ENCODE peak calls at places on chromosomes 13 and 19, in eight cellular contexts. One of them, this sample, is unnamed.
A peak's percentile ranks its signal among the peaks of the same experiment; 100 is the strongest.

GRCh38 chr13:44160549-44161278 is 212.9 kb upstream of the SERP2 start:
- DNase-seq in lung: peak; percentile 22
- DNase-seq in Peyer's patch: no peak
- DNase-seq in neuronal stem cell: no peak
- DNase-seq in CD8-positive, alpha-beta memory T cell: no peak
- DNase-seq in GM23248: no peak
- DNase-seq in psoas muscle: no peak
- DNase-seq in heart right ventricle: no peak
- DNase-seq in this sample: no peak

GRCh38 chr13:75318138-75318833 is 163.7 kb downstream of the TBC1D4 start:
- DNase-seq in neuronal stem cell: no peak
- DNase-seq in psoas muscle: no peak
- DNase-seq in Peyer's patch: no peak
- DNase-seq in GM23248: no peak
- DNase-seq in heart right ventricle: no peak
- DNase-seq in lung: no peak
- DNase-seq in CD8-positive, alpha-beta memory T cell: no peak
- DNase-seq in this sample: no peak

GRCh38 chr13:93244918-93245280 is 18.3 kb downstream of the GPC6 start:
- DNase-seq in psoas muscle: no peak
- DNase-seq in heart right ventricle: no peak
- DNase-seq in CD8-positive, alpha-beta memory T cell: no peak
- DNase-seq in GM23248: peak; percentile 89
- DNase-seq in lung: no peak
- DNase-seq in Peyer's patch: no peak
- DNase-seq in neuronal stem cell: no peak
- DNase-seq in this sample: peak; percentile 54

GRCh38 chr19:16134510-16134909 is 9.0 kb upstream of the HSH2D start:
- DNase-seq in psoas muscle: no peak
- DNase-seq in lung: no peak
- DNase-seq in GM23248: no peak
- DNase-seq in CD8-positive, alpha-beta memory T cell: no peak
- DNase-seq in heart right ventricle: no peak
- DNase-seq in Peyer's patch: peak; percentile 60
- DNase-seq in neuronal stem cell: no peak
- DNase-seq in this sample: no peak

GRCh38 chr13:112358156-112358555 is 18.0 kb upstream of the SPACA7 start:
- DNase-seq in psoas muscle: no peak
- DNase-seq in Peyer's patch: no peak
- DNase-seq in heart right ventricle: no peak
- DNase-seq in lung: no peak
- DNase-seq in GM23248: no peak
- DNase-seq in CD8-positive, alpha-beta memory T cell: no peak
- DNase-seq in neuronal stem cell: no peak
- DNase-seq in this sample: no peak

GRCh38 chr13:101869553-101869952 is 417.1 kb downstream of the ITGBL1 start:
- DNase-seq in heart right ventricle: no peak
- DNase-seq in lung: no peak
- DNase-seq in Peyer's patch: no peak
- DNase-seq in neuronal stem cell: no peak
- DNase-seq in CD8-positive, alpha-beta memory T cell: no peak
- DNase-seq in GM23248: peak; percentile 5
- DNase-seq in psoas muscle: no peak
- DNase-seq in this sample: no peak

GRCh38 chr13:112968380-112968909 is 569 bp upstream of the MCF2L start:
- DNase-seq in lung: peak; percentile 69
- DNase-seq in heart right ventricle: peak; percentile 62
- DNase-seq in neuronal stem cell: no peak
- DNase-seq in psoas muscle: peak; percentile 42
- DNase-seq in Peyer's patch: peak; percentile 64
- DNase-seq in CD8-positive, alpha-beta memory T cell: peak; percentile 65
- DNase-seq in GM23248: no peak
- DNase-seq in this sample: no peak

GRCh38 chr13:44331446-44331845 is 42.2 kb upstream of the SERP2 start:
- DNase-seq in lung: no peak
- DNase-seq in CD8-positive, alpha-beta memory T cell: no peak
- DNase-seq in Peyer's patch: no peak
- DNase-seq in GM23248: no peak
- DNase-seq in heart right ventricle: no peak
- DNase-seq in psoas muscle: no peak
- DNase-seq in neuronal stem cell: no peak
- DNase-seq in this sample: no peak

GRCh38 chr19:55478364-55478763 is 1.9 kb downstream of the ZNF628 start:
- DNase-seq in psoas muscle: no peak
- DNase-seq in lung: no peak
- DNase-seq in CD8-positive, alpha-beta memory T cell: no peak
- DNase-seq in GM23248: no peak
- DNase-seq in Peyer's patch: no peak
- DNase-seq in heart right ventricle: no peak
- DNase-seq in neuronal stem cell: no peak
- DNase-seq in this sample: no peak

GRCh38 chr13:26896986-26897668 is 136.5 kb upstream of the GPR12 start:
- DNase-seq in Peyer's patch: no peak
- DNase-seq in lung: no peak
- DNase-seq in neuronal stem cell: peak; percentile 29
- DNase-seq in heart right ventricle: no peak
- DNase-seq in CD8-positive, alpha-beta memory T cell: no peak
- DNase-seq in GM23248: no peak
- DNase-seq in psoas muscle: no peak
- DNase-seq in this sample: no peak

GRCh38 chr19:10899171-10899653 is 27.9 kb downstream of the CARM1 start:
- DNase-seq in neuronal stem cell: no peak
- DNase-seq in heart right ventricle: peak; percentile 72
- DNase-seq in lung: peak; percentile 47
- DNase-seq in psoas muscle: peak; percentile 91
- DNase-seq in Peyer's patch: peak; percentile 87
- DNase-seq in GM23248: no peak
- DNase-seq in CD8-positive, alpha-beta memory T cell: no peak
- DNase-seq in this sample: peak; percentile 96

GRCh38 chr13:24529478-24529877 is 16.9 kb upstream of the PARP4 start:
- DNase-seq in neuronal stem cell: no peak
- DNase-seq in lung: no peak
- DNase-seq in psoas muscle: no peak
- DNase-seq in CD8-positive, alpha-beta memory T cell: no peak
- DNase-seq in heart right ventricle: no peak
- DNase-seq in Peyer's patch: no peak
- DNase-seq in GM23248: no peak
- DNase-seq in this sample: no peak

GRCh38 chr19:30387311-30388115 is 15.3 kb downstream of the ZNF536 start:
- DNase-seq in neuronal stem cell: no peak
- DNase-seq in heart right ventricle: no peak
- DNase-seq in psoas muscle: no peak
- DNase-seq in GM23248: no peak
- DNase-seq in CD8-positive, alpha-beta memory T cell: no peak
- DNase-seq in lung: no peak
- DNase-seq in Peyer's patch: no peak
- DNase-seq in this sample: no peak

GRCh38 chr19:40539070-40539469 is 37.6 kb upstream of the SHKBP1 start:
- DNase-seq in GM23248: peak; percentile 20
- DNase-seq in heart right ventricle: no peak
- DNase-seq in neuronal stem cell: no peak
- DNase-seq in CD8-positive, alpha-beta memory T cell: no peak
- DNase-seq in Peyer's patch: no peak
- DNase-seq in lung: no peak
- DNase-seq in psoas muscle: no peak
- DNase-seq in this sample: peak; percentile 38

GRCh38 chr19:5588441-5588840 is 20.7 kb upstream of the TINCR start:
- DNase-seq in neuronal stem cell: no peak
- DNase-seq in CD8-positive, alpha-beta memory T cell: no peak
- DNase-seq in Peyer's patch: no peak
- DNase-seq in lung: no peak
- DNase-seq in heart right ventricle: no peak
- DNase-seq in psoas muscle: peak; percentile 76
- DNase-seq in GM23248: peak; percentile 50
- DNase-seq in this sample: no peak

GRCh38 chr13:27953671-27954405 is 15.3 kb downstream of the CDX2 start:
- DNase-seq in lung: peak; percentile 66
- DNase-seq in psoas muscle: peak; percentile 78
- DNase-seq in heart right ventricle: peak; percentile 74
- DNase-seq in neuronal stem cell: peak; percentile 89
- DNase-seq in GM23248: peak; percentile 87
- DNase-seq in Peyer's patch: peak; percentile 88
- DNase-seq in CD8-positive, alpha-beta memory T cell: no peak
- DNase-seq in this sample: peak; percentile 6

GRCh38 chr13:111183087-111183645 is 68.1 kb downstream of the ARHGEF7 start:
- DNase-seq in Peyer's patch: no peak
- DNase-seq in neuronal stem cell: no peak
- DNase-seq in CD8-positive, alpha-beta memory T cell: peak; percentile 57
- DNase-seq in heart right ventricle: no peak
- DNase-seq in lung: no peak
- DNase-seq in GM23248: no peak
- DNase-seq in psoas muscle: no peak
- DNase-seq in this sample: no peak

GRCh38 chr13:111186305-111186930 is 71.3 kb downstream of the ARHGEF7 start:
- DNase-seq in heart right ventricle: no peak
- DNase-seq in Peyer's patch: no peak
- DNase-seq in psoas muscle: no peak
- DNase-seq in lung: no peak
- DNase-seq in GM23248: no peak
- DNase-seq in CD8-positive, alpha-beta memory T cell: no peak
- DNase-seq in neuronal stem cell: no peak
- DNase-seq in this sample: no peak

GRCh38 chr13:111183959-111184684 is 69.0 kb downstream of the ARHGEF7 start:
- DNase-seq in CD8-positive, alpha-beta memory T cell: no peak
- DNase-seq in Peyer's patch: no peak
- DNase-seq in lung: no peak
- DNase-seq in psoas muscle: no peak
- DNase-seq in heart right ventricle: no peak
- DNase-seq in GM23248: no peak
- DNase-seq in neuronal stem cell: no peak
- DNase-seq in this sample: no peak

GRCh38 chr13:111184685-111185401 is 69.7 kb downstream of the ARHGEF7 start:
- DNase-seq in Peyer's patch: peak; percentile 89
- DNase-seq in heart right ventricle: no peak
- DNase-seq in CD8-positive, alpha-beta memory T cell: peak; percentile 77
- DNase-seq in lung: no peak
- DNase-seq in psoas muscle: no peak
- DNase-seq in neuronal stem cell: no peak
- DNase-seq in GM23248: no peak
- DNase-seq in this sample: no peak

DNA sequence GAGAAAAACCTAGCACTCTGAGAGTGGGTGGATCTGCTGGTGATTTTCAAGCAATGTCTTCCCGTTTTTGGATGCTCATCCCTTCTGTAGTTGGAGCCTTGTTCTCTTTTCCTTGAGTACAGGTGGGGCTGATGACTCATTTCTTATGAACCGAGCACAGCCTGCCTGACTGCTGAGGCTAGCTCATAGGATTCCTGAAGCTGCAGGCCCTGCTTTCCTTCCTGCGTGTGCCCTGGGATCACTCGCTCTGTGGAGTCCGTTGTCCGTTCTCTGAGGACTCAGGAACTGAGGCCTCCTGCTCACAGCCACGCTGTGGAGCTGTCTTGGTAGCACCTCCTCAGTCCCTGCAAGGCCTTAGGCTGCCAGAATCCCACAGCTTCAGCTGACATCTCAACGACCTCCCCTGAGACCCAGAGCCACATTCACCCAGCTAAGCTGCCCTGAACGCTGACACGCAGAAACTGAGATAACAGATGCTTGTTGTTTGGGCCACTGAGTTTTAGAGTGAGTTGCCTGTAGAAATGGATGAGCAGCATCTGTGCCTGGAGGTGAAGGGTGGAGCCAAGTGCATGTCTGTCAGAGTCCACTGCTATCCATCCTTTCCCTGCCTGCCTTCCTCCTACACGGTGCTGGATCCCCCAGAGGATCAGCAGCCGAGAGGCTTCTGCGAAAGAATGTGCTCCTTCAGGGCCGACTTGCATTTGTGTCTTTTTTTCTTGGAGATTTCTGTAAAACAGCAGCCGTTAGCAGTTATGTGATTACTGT is 73.0 kb downstream of the ARHGEF7 start:
- DNase-seq in heart right ventricle: no peak
- DNase-seq in CD8-positive, alpha-beta memory T cell: no peak
- DNase-seq in lung: no peak
- DNase-seq in GM23248: peak; percentile 40
- DNase-seq in psoas muscle: no peak
- DNase-seq in Peyer's patch: no peak
- DNase-seq in neuronal stem cell: no peak
- DNase-seq in this sample: peak; percentile 27
- H3K4me1 ChIP-seq in heart right ventricle: peaks cover 51% of the 10 kb centered on the region
- H3K4me1 ChIP-seq in CD8-positive, alpha-beta memory T cell: peaks cover 84% of the 10 kb centered on the region
- H3K4me1 ChIP-seq in lung: peaks cover 24% of the 10 kb centered on the region
- H3K4me1 ChIP-seq in GM23248: no peaks in the 10 kb centered on the region
- H3K4me1 ChIP-seq in psoas muscle: peaks cover 62% of the 10 kb centered on the region
- H3K4me1 ChIP-seq in Peyer's patch: peaks cover 45% of the 10 kb centered on the region
- H3K4me1 ChIP-seq in neuronal stem cell: no peaks in the 10 kb centered on the region
- H3K4me1 ChIP-seq in this sample: peaks cover 8% of the 10 kb centered on the region

GRCh38 chr13:29077051-29077813 is 257.1 kb downstream of the MTUS2 start:
- DNase-seq in GM23248: no peak
- DNase-seq in psoas muscle: no peak
- DNase-seq in CD8-positive, alpha-beta memory T cell: no peak
- DNase-seq in Peyer's patch: no peak
- DNase-seq in lung: no peak
- DNase-seq in neuronal stem cell: no peak
- DNase-seq in heart right ventricle: no peak
- DNase-seq in this sample: no peak

DNA sequence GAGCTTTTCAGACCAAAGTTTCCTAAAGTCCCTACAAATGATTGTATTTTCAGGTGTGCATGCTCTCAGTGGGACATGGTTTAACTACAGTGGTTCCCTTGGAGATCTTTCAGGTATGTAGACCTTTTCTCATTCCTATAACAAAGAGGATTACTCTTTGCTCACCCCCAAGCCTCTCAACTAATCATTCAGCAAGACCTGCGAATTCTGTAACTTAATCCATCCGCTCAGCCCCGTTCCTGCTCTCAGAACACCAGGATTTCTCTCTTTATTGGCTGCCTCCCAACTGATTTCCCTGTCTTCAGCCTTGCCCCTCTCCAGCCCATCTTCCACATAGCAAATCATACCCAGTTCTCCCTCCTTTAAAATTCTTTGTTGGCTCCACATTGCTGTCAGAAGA is 253.6 kb downstream of the MTUS2 start:
- DNase-seq in Peyer's patch: no peak
- DNase-seq in psoas muscle: no peak
- DNase-seq in GM23248: no peak
- DNase-seq in neuronal stem cell: no peak
- DNase-seq in lung: no peak
- DNase-seq in heart right ventricle: no peak
- DNase-seq in CD8-positive, alpha-beta memory T cell: no peak
- DNase-seq in this sample: no peak
- H3K4me1 ChIP-seq in Peyer's patch: no peaks in the 10 kb centered on the region
- H3K4me1 ChIP-seq in psoas muscle: no peaks in the 10 kb centered on the region
- H3K4me1 ChIP-seq in GM23248: no peaks in the 10 kb centered on the region
- H3K4me1 ChIP-seq in neuronal stem cell: no peaks in the 10 kb centered on the region
- H3K4me1 ChIP-seq in lung: no peaks in the 10 kb centered on the region
- H3K4me1 ChIP-seq in heart right ventricle: no peaks in the 10 kb centered on the region
- H3K4me1 ChIP-seq in CD8-positive, alpha-beta memory T cell: no peaks in the 10 kb centered on the region
- H3K4me1 ChIP-seq in this sample: no peaks in the 10 kb centered on the region

GRCh38 chr13:40692946-40693345 is 26.5 kb upstream of the FOXO1 start:
- DNase-seq in lung: no peak
- DNase-seq in psoas muscle: no peak
- DNase-seq in neuronal stem cell: no peak
- DNase-seq in Peyer's patch: no peak
- DNase-seq in heart right ventricle: no peak
- DNase-seq in GM23248: no peak
- DNase-seq in CD8-positive, alpha-beta memory T cell: no peak
- DNase-seq in this sample: peak; percentile 70
- H3K4me1 ChIP-seq in lung: no peaks in the 10 kb centered on the region
- H3K4me1 ChIP-seq in psoas muscle: no peaks in the 10 kb centered on the region
- H3K4me1 ChIP-seq in neuronal stem cell: no peaks in the 10 kb centered on the region
- H3K4me1 ChIP-seq in Peyer's patch: no peaks in the 10 kb centered on the region
- H3K4me1 ChIP-seq in heart right ventricle: no peaks in the 10 kb centered on the region
- H3K4me1 ChIP-seq in GM23248: no peaks in the 10 kb centered on the region
- H3K4me1 ChIP-seq in CD8-positive, alpha-beta memory T cell: no peaks in the 10 kb centered on the region
- H3K4me1 ChIP-seq in this sample: no peaks in the 10 kb centered on the region

GRCh38 chr13:110910013-110910890 is 4.6 kb downstream of the ANKRD10 start:
- DNase-seq in Peyer's patch: peak; percentile 55
- DNase-seq in lung: no peak
- DNase-seq in GM23248: no peak
- DNase-seq in neuronal stem cell: no peak
- DNase-seq in CD8-positive, alpha-beta memory T cell: no peak
- DNase-seq in psoas muscle: no peak
- DNase-seq in heart right ventricle: no peak
- DNase-seq in this sample: no peak
- H3K4me1 ChIP-seq in Peyer's patch: peaks cover 25% of the 10 kb centered on the region
- H3K4me1 ChIP-seq in lung: peaks cover 11% of the 10 kb centered on the region
- H3K4me1 ChIP-seq in GM23248: peaks cover 28% of the 10 kb centered on the region
- H3K4me1 ChIP-seq in neuronal stem cell: peaks cover 13% of the 10 kb centered on the region
- H3K4me1 ChIP-seq in CD8-positive, alpha-beta memory T cell: peaks cover 47% of the 10 kb centered on the region
- H3K4me1 ChIP-seq in psoas muscle: peaks cover 67% of the 10 kb centered on the region
- H3K4me1 ChIP-seq in heart right ventricle: peaks cover 70% of the 10 kb centered on the region
- H3K4me1 ChIP-seq in this sample: peaks cover 51% of the 10 kb centered on the region

This sample was measured in PC-9.